ENCODE peak calls at places on chromosomes 6 and 20, in four cellular contexts. V is A549, N is H1, W is K562. H is an unnamed sample.

GRCh38 chr20:63697868-63698545 is 1.6 kb downstream of the TNFRSF6B start:
- DNase-seq in V (no peak), N (no peak), W (no peak), H (no peak)

GRCh38 chr20:38658879-38659612 is 57.4 kb downstream of the ARHGAP40 start:
- DNase-seq in V (peak; percentile 79), N (no peak), W (peak; percentile 66), H (peak; percentile 60)

GRCh38 chr6:90000864-90001731 is 106.8 kb downstream of the GJA10 start:
- DNase-seq in V (no peak), N (no peak), W (peak; percentile 52), H (no peak)

GRCh38 chr20:45629496-45630100 is at the start of gene WFDC10A:
- DNase-seq in V (peak; percentile 62), N (peak; percentile 33), W (peak; percentile 55), H (peak; percentile 38)

GRCh38 chr20:6490849-6491248 is 276.6 kb upstream of the BMP2 start:
- DNase-seq in V (no peak), N (no peak), W (no peak), H (peak; percentile 89)

GRCh38 chr20:43916875-43917371 is 2.3 kb downstream of the TOX2 start:
- DNase-seq in V (no peak), N (no peak), W (no peak), H (no peak)

GRCh38 chr6:84074988-84075781 is 41.6 kb downstream of the MRAP2 start:
- DNase-seq in V (no peak), N (no peak), W (peak; percentile 84), H (no peak)

GRCh38 chr20:32877507-32877906 is 18.8 kb downstream of the EFCAB8 start:
- DNase-seq in V (no peak), N (no peak), W (no peak), H (no peak)

GRCh38 chr6:31214516-31214915 is 44.0 kb upstream of the POU5F1 start:
- DNase-seq in V (no peak), N (no peak), W (no peak), H (no peak)

GRCh38 chr6:1464796-1465348 is 75.5 kb downstream of the FOXF2 start:
- DNase-seq in V (no peak), N (no peak), W (no peak), H (no peak)

GRCh38 chr6:157962601-157963084 is 19.0 kb upstream of the SYNJ2 start:
- DNase-seq in V (no peak), N (no peak), W (peak; percentile 77), H (no peak)

GRCh38 chr20:12201289-12201991 is 283.7 kb downstream of the BTBD3 start:
- DNase-seq in V (no peak), N (no peak), W (no peak), H (no peak)

GRCh38 chr20:44309763-44310663 is 989 bp downstream of the FITM2 start:
- DNase-seq in V (no peak), N (no peak), W (peak; percentile 68), H (no peak)

GRCh38 chr20:25177890-25178321 is 17.6 kb upstream of the ENTPD6 start:
- DNase-seq in V (no peak), N (no peak), W (no peak), H (no peak)

GRCh38 chr20:63522981-63523611 is 2.5 kb downstream of the PPDPF start:
- DNase-seq in V (no peak), N (no peak), W (no peak), H (no peak)

GRCh38 chr6:44664716-44665115 is 277.2 kb downstream of the CDC5L start:
- DNase-seq in V (no peak), N (no peak), W (no peak), H (no peak)

GRCh38 chr6:12261502-12261901 is 28.7 kb upstream of the EDN1 start:
- DNase-seq in V (no peak), N (no peak), W (no peak), H (no peak)

GRCh38 chr20:46600286-46600752 is 49.9 kb upstream of the OCSTAMP start:
- DNase-seq in V (no peak), N (no peak), W (no peak), H (no peak)

GRCh38 chr20:9015984-9016324 is 52.9 kb upstream of the PLCB4 start:
- DNase-seq in V (no peak), N (no peak), W (no peak), H (no peak)

GRCh38 chr6:170221753-170222400 is 69.0 kb downstream of the DLL1 start:
- DNase-seq in V (no peak), N (no peak), W (no peak), H (no peak)

GRCh38 chr6:134619789-134620188 is 301.9 kb upstream of the SGK1 start:
- DNase-seq in V (no peak), N (no peak), W (no peak), H (no peak)

GRCh38 chr20:47382746-47383145 is 26.2 kb upstream of the ZMYND8 start:
- DNase-seq in V (no peak), N (no peak), W (peak; percentile 47), H (no peak)

GRCh38 chr20:2558581-2559301 is 22.4 kb downstream of the TMC2 start:
- DNase-seq in V (peak; percentile 21), N (no peak), W (no peak), H (no peak)

GRCh38 chr6:165487950-165488349 is 175.1 kb downstream of the PDE10A start:
- DNase-seq in V (no peak), N (no peak), W (no peak), H (no peak)

GRCh38 chr6:43714311-43715055 is 26.9 kb upstream of the MRPS18A start:
- DNase-seq in V (no peak), N (no peak), W (peak; percentile 77), H (peak; percentile 54)

GRCh38 chr20:17442588-17442987 is 88.6 kb downstream of the BFSP1 start:
- DNase-seq in V (no peak), N (no peak), W (peak; percentile 31), H (peak; percentile 36)

GRCh38 chr6:53793318-53793975 is 1.4 kb upstream of the LRRC1 start:
- DNase-seq in V (peak; percentile 53), N (no peak), W (no peak), H (peak; percentile 96)

GRCh38 chr6:1657116-1657776 is 47.5 kb downstream of the FOXC1 start:
- DNase-seq in V (no peak), N (no peak), W (no peak), H (no peak)

GRCh38 chr6:10725716-10726115 is 2.8 kb downstream of the TMEM14C start:
- DNase-seq in V (no peak), N (no peak), W (peak; percentile 29), H (no peak)

GRCh38 chr6:9523462-9523861 is 891.4 kb downstream of the TFAP2A start:
- DNase-seq in V (no peak), N (no peak), W (no peak), H (no peak)

DNA sequence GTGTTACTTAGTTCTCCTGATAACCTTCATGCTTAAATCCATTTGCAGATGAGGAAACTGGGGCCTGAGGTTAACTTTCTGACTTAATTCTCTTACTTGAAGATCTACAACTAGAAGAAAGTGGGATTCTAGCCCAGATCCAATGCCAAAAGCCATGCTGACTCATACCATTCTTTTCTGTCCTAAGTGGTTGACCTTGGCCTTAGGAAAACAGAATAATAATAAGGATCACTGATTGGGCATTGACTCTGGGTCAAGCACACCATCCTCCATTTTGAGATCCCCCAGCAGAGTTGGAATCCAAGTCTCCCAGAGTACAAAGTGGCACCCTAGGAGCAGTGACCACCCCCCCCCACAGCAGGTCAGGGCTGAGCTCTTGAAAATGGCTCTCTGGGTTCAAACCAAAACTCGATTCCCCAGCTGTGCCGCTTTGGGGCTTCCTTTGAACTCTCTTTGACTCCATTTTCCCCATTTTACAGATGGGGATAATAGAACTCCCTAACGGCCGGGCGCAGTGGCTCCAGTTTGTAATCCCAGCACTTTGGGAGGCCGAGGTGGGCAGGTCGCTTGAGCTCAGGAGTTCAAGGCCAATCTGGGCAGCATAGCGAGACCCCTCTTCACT is 12.8 kb upstream of the ZNF217 start:
- DNase-seq in V (no peak), N (no peak), W (no peak), H (peak; percentile 50)
- TF ChIP-seq PHF8 in V (no peak), N (no peak), W (no peak), H (no peak)

DNA sequence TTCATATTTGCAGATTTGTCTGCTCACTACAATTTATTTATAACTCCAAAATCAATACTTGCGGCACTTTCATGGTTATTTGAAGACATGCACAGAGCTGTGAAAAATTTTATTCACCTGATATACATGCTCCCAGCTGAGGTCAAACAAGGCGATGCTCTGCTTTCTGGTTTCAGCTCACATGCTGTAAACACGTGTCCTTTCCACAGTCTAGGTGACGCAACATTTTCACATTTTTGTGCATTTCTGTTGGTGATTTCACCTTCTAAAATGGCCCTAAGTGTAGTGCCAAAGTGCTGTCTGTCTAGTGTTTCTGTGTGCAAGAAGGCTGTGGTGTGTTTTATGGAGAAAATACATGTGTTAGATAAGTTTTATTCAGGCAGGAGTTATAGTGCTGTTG is 650.5 kb downstream of the RNF144B start:
- DNase-seq in V (no peak), N (no peak), W (no peak), H (no peak)
- TF ChIP-seq PHF8 in V (no peak), N (no peak), W (no peak), H (no peak)

GRCh38 chr6:144999127-144999526 is 714.0 kb downstream of the UTRN start:
- DNase-seq in V (no peak), N (no peak), W (no peak), H (no peak)

GRCh38 chr6:144990768-144991167 is 705.6 kb downstream of the UTRN start:
- DNase-seq in V (no peak), N (no peak), W (no peak), H (no peak)

GRCh38 chr6:144989319-144990099 is 704.4 kb downstream of the UTRN start:
- DNase-seq in V (no peak), N (no peak), W (no peak), H (no peak)

GRCh38 chr6:144993870-144994269 is 708.7 kb downstream of the UTRN start:
- DNase-seq in V (no peak), N (no peak), W (no peak), H (no peak)
- TF ChIP-seq PHF8 in V (no peak), N (no peak), W (no peak), H (no peak)

GRCh38 chr6:88238901-88239300 is 72.8 kb upstream of the CNR1 start:
- DNase-seq in V (no peak), N (no peak), W (no peak), H (no peak)

GRCh38 chr6:88236961-88237360 is 70.8 kb upstream of the CNR1 start:
- DNase-seq in V (no peak), N (no peak), W (no peak), H (no peak)

GRCh38 chr6:88232753-88233152 is 66.6 kb upstream of the CNR1 start:
- DNase-seq in V (no peak), N (no peak), W (no peak), H (no peak)

DNA sequence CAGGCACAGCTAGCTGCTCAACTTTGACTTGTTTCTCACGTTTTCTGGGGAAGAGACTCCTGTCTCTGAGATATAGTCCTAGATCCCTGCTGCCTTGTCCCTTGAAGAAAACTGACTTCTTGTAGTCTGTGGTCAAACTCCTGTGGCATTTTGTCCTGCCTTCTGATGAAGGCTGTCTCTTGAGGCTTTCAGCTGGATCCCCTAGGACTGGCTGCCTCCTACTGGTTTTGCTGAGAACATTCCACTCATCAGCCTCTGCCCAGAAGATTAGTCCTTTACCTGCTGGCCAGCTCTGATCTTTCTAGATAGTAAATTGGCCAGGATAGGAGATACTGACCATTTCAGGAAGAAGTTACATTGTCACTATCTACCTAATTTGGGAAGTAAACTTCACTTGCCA is 71.9 kb upstream of the CNR1 start:
- DNase-seq in V (no peak), N (peak; percentile 27), W (peak; percentile 19), H (peak; percentile 33)
- TF ChIP-seq PHF8 in V (no peak), N (no peak), W (no peak), H (no peak)

H was measured in HepG2.